ENCODE peak calls at places on chromosomes 4 and X, in four cellular contexts. V, J, H and E are unnamed samples.
A peak's percentile ranks its signal among the peaks of the same experiment; 100 is the strongest.

GRCh38 chr4:150694438-150694837 is 112.5 kb downstream of the MAB21L2 start:
- DNase-seq in H (no peak), J (no peak), V (no peak), E (no peak)

GRCh38 chrX:10041383-10041782 is 74.2 kb downstream of the CLDN34 start:
- DNase-seq in J (no peak), H (peak; percentile 83), V (no peak), E (no peak)

GRCh38 chrX:27890611-27891010 is 82.8 kb downstream of the MAGEB10 start:
- DNase-seq in V (no peak), H (peak; percentile 61), J (no peak), E (no peak)

GRCh38 chr4:985123-985830 is 1.6 kb upstream of the IDUA start:
- DNase-seq in J (peak; percentile 92), V (peak; percentile 90), H (no peak), E (peak; percentile 82)

GRCh38 chr4:157572951-157573350 is 352.4 kb downstream of the GRIA2 start:
- DNase-seq in J (no peak), V (no peak), H (no peak), E (no peak)

GRCh38 chr4:29375716-29376115 is 1344.5 kb upstream of the PCDH7 start:
- DNase-seq in V (no peak), H (no peak), J (no peak), E (peak; percentile 23)

GRCh38 chr4:147760176-147760575 is 28.3 kb downstream of the ARHGAP10 start:
- DNase-seq in V (no peak), J (no peak), H (no peak), E (no peak)

GRCh38 chrX:70454441-70455365 is 10.1 kb downstream of the DLG3 start:
- DNase-seq in J (peak; percentile 95), H (peak; percentile 67), V (peak; percentile 86), E (peak; percentile 94)

GRCh38 chr4:152877868-152878267 is 58.3 kb upstream of the FHDC1 start:
- DNase-seq in V (no peak), H (no peak), J (no peak), E (no peak)

DNA sequence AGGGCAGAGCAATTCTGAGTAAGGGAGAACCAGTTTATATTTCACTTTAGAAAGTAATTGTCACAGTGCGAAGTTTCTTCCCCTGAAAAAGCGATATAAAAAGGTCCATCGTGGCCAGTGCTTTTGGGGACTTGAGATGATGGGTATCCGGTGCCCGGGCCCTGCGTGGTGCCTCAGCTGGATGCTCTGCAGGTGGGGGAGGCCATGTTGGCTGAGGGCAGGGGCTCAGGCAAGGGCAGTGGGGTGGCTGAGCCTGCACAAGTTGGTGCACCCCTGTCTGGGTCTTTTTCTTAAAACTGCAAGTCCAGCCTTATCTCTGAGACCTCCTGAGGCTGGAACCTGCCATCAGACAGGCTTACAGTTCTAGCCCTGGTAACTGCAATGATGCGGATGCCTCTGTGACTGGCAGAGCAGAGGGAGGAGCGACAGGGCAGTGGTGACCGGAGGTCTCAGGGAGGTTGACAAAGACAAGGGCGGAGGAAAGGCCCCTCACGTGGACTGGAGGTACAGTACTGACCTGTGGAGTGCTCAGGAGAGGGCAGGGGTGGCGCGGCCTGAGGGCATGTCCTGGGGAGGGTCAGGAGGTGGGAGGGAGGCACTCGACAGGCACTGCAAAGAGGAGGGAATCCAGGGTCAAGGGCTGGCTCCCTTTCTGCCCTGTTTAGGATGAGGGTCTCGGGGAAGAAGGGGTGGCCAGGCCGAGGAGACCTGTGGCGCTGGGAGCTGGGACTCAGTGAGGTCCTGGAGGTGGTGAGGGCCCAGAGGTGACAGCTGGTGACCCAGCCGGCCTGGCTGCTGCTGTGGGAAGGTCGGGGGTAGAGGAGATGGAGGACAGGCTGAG is 1.8 kb downstream of the RGS12 start:
- DNase-seq in V (no peak), H (no peak), J (peak; percentile 69), E (no peak)
- TF ChIP-seq CTCF in V (no peak), H (no peak), J (no peak), E (no peak)

DNA sequence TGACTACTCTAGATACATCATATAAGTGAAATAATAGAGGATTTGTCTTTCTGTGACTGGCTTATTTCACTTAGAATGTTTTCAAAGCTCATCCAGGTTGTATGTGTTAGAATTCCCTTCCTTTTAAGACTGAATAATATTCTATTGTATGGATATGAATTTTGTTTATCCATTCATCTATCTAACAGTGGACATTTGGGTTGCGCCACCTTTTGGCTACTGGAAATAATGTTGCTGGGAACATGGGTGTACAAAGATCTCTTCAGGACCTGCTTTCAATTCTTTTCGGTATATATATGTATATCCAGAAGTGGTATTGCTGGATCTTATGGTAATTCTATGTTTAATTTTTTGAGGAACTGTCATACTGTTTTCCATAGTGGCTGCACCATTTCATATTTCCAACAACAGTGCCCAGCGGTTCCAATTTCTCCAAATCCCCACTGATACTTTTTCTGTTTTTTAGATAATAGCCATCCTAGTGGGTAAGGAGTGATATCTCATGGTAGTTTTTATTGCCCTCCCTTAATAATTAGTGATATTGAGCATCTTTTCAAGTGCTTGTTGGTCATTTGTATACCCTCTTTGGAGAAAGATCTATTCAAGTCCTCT is 3.4 kb upstream of the SCD5 start:
- DNase-seq in H (peak; percentile 50), V (no peak), J (no peak), E (no peak)
- TF ChIP-seq CTCF in H (peak; percentile 61), V (peak; percentile 11), J (peak; percentile 25), E (peak; percentile 48)

GRCh38 chr4:6967846-6968340 is 58.3 kb downstream of the TBC1D14 start:
- DNase-seq in H (no peak), J (no peak), V (no peak), E (no peak)
- TF ChIP-seq CTCF in H (no peak), J (no peak), V (no peak), E (no peak)

GRCh38 chrX:42695800-42696358 is 82.1 kb downstream of the PPP1R2C start:
- DNase-seq in H (no peak), J (no peak), V (no peak), E (peak; percentile 31)

GRCh38 chrX:42694260-42694815 is 83.6 kb downstream of the PPP1R2C start:
- DNase-seq in H (no peak), J (no peak), V (no peak), E (no peak)

GRCh38 chrX:42696551-42697129 is 81.3 kb downstream of the PPP1R2C start:
- DNase-seq in J (no peak), V (no peak), H (no peak), E (no peak)

DNA sequence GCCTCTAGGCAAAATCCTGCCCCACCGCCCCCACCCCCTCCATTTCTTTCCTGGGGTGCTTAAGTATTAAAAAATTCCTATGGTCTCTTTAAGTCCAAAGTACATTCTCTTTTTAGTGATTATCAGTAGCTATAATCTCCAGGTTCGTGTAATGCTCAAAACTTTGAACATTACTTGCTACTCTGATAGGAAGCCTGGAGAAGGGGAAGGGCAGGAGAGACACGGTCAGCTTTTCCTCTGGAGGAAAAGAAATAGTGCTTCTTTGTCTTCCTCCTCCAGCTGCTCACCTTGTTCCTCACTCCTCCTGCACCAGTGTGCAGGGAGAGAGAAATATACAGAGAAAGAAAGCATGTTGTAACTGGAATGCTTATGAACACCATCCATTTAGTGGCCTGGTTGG is 80.4 kb downstream of the PPP1R2C start:
- DNase-seq in J (no peak), H (no peak), V (no peak), E (no peak)
- TF ChIP-seq CTCF in J (no peak), H (no peak), V (no peak), E (no peak)

GRCh38 chr4:186727149-186727976 is 3.7 kb upstream of the FAT1 start:
- DNase-seq in J (no peak), H (peak; percentile 24), V (no peak), E (peak; percentile 58)
- TF ChIP-seq CTCF in J (no peak), H (no peak), V (no peak), E (no peak)